ENCODE peak calls at places on chromosome 19, in six cellular contexts. Z, Y, V, N, O and H are unnamed samples.
A peak's percentile ranks its signal among the peaks of the same experiment; 100 is the strongest.

GRCh38 chr19:50432221-50432626 is 468 bp upstream of the MYBPC2 start:
- DNase-seq in Z (no peak), Y (peak; percentile 27), V (peak; percentile 46), N (no peak), O (no peak), H (no peak)

GRCh38 chr19:53182202-53182601 is 11.0 kb downstream of the ZNF665 start:
- DNase-seq in Z (no peak), Y (no peak), V (no peak), N (no peak), O (no peak), H (no peak)

GRCh38 chr19:1073956-1074511 is 7.1 kb downstream of the ARHGAP45 start:
- DNase-seq in Z (no peak), Y (no peak), V (peak; percentile 33), N (no peak), O (no peak), H (no peak)

GRCh38 chr19:54462713-54463530 is 656 bp downstream of the LENG9 start:
- DNase-seq in Z (peak; percentile 71), Y (peak; percentile 72), V (peak; percentile 83), N (peak; percentile 68), O (no peak), H (peak; percentile 75)

GRCh38 chr19:27821418-27822018 is 1391.4 kb downstream of the UQCRFS1 start:
- DNase-seq in Z (no peak), Y (no peak), V (no peak), N (no peak), O (no peak), H (no peak)

GRCh38 chr19:19458110-19458816 is 52.8 kb downstream of the GATAD2A start:
- DNase-seq in Z (no peak), Y (no peak), V (no peak), N (no peak), O (no peak), H (no peak)

GRCh38 chr19:1106841-1107654 is 3.3 kb downstream of the GPX4 start:
- DNase-seq in Z (peak; percentile 38), Y (no peak), V (no peak), N (no peak), O (peak; percentile 42), H (peak; percentile 82)

GRCh38 chr19:17948967-17949930 is 16.4 kb downstream of the CCDC124 start:
- DNase-seq in Z (no peak), Y (peak; percentile 32), V (no peak), N (no peak), O (no peak), H (no peak)

GRCh38 chr19:40521276-40521675 is 54.5 kb downstream of the SPTBN4 start:
- DNase-seq in Z (no peak), Y (no peak), V (no peak), N (no peak), O (no peak), H (peak; percentile 40)

GRCh38 chr19:18057557-18057956 is 29.2 kb downstream of the IL12RB1 start:
- DNase-seq in Z (peak; percentile 27), Y (no peak), V (peak; percentile 39), N (no peak), O (no peak), H (no peak)

GRCh38 chr19:42445948-42446347 is 3.2 kb upstream of the CXCL17 start:
- DNase-seq in Z (no peak), Y (no peak), V (no peak), N (no peak), O (no peak), H (no peak)

GRCh38 chr19:46408611-46409039 is 4.7 kb downstream of the CCDC8 start:
- DNase-seq in Z (peak; percentile 89), Y (no peak), V (peak; percentile 49), N (no peak), O (no peak), H (no peak)

GRCh38 chr19:52584686-52585085 is 14.6 kb downstream of the ZNF701 start:
- DNase-seq in Z (no peak), Y (no peak), V (no peak), N (no peak), O (no peak), H (no peak)